ENCODE peak calls at places on chromosomes 6 and 20, in four cellular contexts. V is GM12865, X is uterus, N is adrenal gland. Z is an unnamed sample.

GRCh38 chr6:108557494-108558371 is 3.0 kb upstream of the FOXO3 start:
- DNase-seq in N (peak), V (peak), X (peak), Z (peak)

GRCh38 chr6:56772737-56773184 is 130.1 kb upstream of the DST start:
- DNase-seq in V (peak), N (peak), X (no peak), Z (no peak)

GRCh38 chr20:10696650-10697049 is 22.9 kb upstream of the JAG1 start:
- DNase-seq in X (no peak), N (no peak), V (peak), Z (peak)

GRCh38 chr20:48612335-48612734 is 215.5 kb downstream of the PREX1 start:
- DNase-seq in X (no peak), V (no peak), N (no peak), Z (no peak)

GRCh38 chr20:18091624-18092023 is 33.9 kb upstream of the OVOL2 start:
- DNase-seq in X (no peak), N (no peak), V (no peak), Z (no peak)

GRCh38 chr6:35063701-35064507 is 77.2 kb downstream of the TCP11 start:
- DNase-seq in N (no peak), X (no peak), V (no peak), Z (no peak)

GRCh38 chr20:57322476-57322875 is 7.1 kb upstream of the SPO11 start:
- DNase-seq in N (no peak), X (no peak), V (no peak), Z (no peak)

GRCh38 chr20:23161968-23162696 is 76.0 kb upstream of the CD93 start:
- DNase-seq in N (peak), X (peak), V (peak), Z (no peak)

GRCh38 chr6:87755697-87756671 is 54.0 kb upstream of the AKIRIN2 start:
- DNase-seq in N (no peak), V (peak), X (no peak), Z (no peak)

GRCh38 chr6:90355965-90356364 is 59.3 kb upstream of the BACH2 start:
- DNase-seq in N (no peak), V (no peak), X (no peak), Z (no peak)

GRCh38 chr6:151390276-151391020 is 911 bp downstream of the ZBTB2 start:
- DNase-seq in X (peak), N (peak), V (peak), Z (peak)

GRCh38 chr6:170111141-170111664 is 179.7 kb downstream of the DLL1 start:
- DNase-seq in X (peak), V (no peak), N (no peak), Z (no peak)

GRCh38 chr6:37324131-37325033 is 29.4 kb upstream of the RNF8 start:
- DNase-seq in X (no peak), V (no peak), N (no peak), Z (no peak)

GRCh38 chr6:140485740-140486467 is 1111.5 kb upstream of the CITED2 start:
- DNase-seq in V (peak), X (peak), N (peak), Z (no peak)

GRCh38 chr6:169592558-169592957 is 109.3 kb downstream of the WDR27 start:
- DNase-seq in N (no peak), X (no peak), V (no peak), Z (no peak)

GRCh38 chr6:112289039-112289566 is 34.7 kb upstream of the LAMA4 start:
- DNase-seq in V (no peak), N (peak), X (peak), Z (no peak)

GRCh38 chr20:17684077-17684888 is 2.2 kb upstream of the RRBP1 start:
- DNase-seq in V (no peak), N (no peak), X (no peak), Z (no peak)

GRCh38 chr20:62753626-62754025 is 42.6 kb upstream of the MRGBP start:
- DNase-seq in V (no peak), N (no peak), X (no peak), Z (no peak)

GRCh38 chr20:18692453-18692852 is 104.6 kb downstream of the DTD1 start:
- DNase-seq in V (no peak), N (peak), X (no peak), Z (no peak)

GRCh38 chr6:3990692-3991491 is 88.0 kb downstream of the FAM217A start:
- DNase-seq in V (peak), X (peak), N (peak), Z (peak)

GRCh38 chr6:8219352-8219943 is 117.1 kb upstream of the EEF1E1 start:
- DNase-seq in X (no peak), N (peak), V (peak), Z (peak)

GRCh38 chr6:79544939-79545450 is 7.8 kb upstream of the LCA5 start:
- DNase-seq in N (peak), V (peak), X (peak), Z (no peak)

GRCh38 chr6:79543886-79544285 is 6.7 kb upstream of the LCA5 start:
- DNase-seq in N (no peak), X (no peak), V (peak), Z (no peak)

GRCh38 chr6:79544299-79544927 is 7.2 kb upstream of the LCA5 start:
- DNase-seq in N (no peak), X (no peak), V (peak), Z (no peak)

GRCh38 chr6:79548310-79548709 is 11.1 kb upstream of the LCA5 start:
- DNase-seq in V (no peak), X (no peak), N (no peak), Z (no peak)

DNA sequence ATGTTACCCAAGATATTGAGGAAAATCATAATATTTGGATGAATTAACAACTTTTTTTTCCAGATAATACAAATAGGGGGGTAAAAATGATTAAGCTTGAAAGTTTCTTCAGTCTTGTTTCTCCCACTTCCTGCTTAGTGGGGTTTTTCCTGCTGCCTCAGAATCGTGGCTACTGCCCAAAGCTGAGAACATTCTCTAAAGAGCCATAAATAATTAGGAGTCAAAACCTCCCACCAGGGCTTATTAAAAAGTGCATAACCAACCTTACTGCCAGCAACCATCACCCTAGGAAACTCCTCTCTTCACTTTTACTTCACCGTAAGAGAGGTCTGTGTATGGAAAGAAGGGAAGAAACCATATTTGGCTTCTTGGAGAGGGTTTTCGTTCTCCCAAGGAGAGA is 9.0 kb upstream of the LCA5 start:
- DNase-seq in N (no peak), V (no peak), X (peak), Z (no peak)
- H3K4me3 ChIP-seq in N (no peak), V (no peak), X (no peak), Z (no peak)

DNA sequence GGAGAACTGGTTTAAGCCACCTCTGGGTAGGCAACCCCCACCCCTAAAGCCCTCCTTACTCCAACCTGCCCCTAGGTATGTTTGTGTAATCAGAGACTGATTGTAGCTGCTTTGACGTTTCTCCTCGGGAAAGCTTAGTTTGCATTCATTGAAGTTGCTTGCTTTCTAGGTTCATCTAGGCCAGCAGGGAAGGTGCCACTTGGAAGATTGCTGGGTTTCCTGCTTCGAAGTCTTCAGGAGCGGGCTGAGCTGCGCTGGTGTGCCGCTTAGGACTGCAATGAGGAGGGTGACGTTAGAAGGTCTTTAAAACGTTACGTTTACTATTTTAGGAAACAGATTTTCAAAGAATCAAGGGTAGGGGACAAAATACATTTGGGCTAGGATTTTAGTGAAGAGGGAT is 92.8 kb upstream of the PRDM1 start:
- DNase-seq in X (no peak), V (peak), N (no peak), Z (no peak)
- H3K4me3 ChIP-seq in X (peak), V (peak), N (no peak), Z (no peak)

GRCh38 chr6:33193619-33194018 is 1.4 kb upstream of the COL11A2 start:
- DNase-seq in X (no peak), N (no peak), V (no peak), Z (no peak)
- H3K4me3 ChIP-seq in X (no peak), N (no peak), V (no peak), Z (no peak)

GRCh38 chr20:33239418-33239817 is 3.6 kb downstream of the BPIFA1 start:
- DNase-seq in V (no peak), X (no peak), N (no peak), Z (no peak)

GRCh38 chr20:33239979-33240736 is 4.4 kb downstream of the BPIFA1 start:
- DNase-seq in V (no peak), N (no peak), X (no peak), Z (no peak)

GRCh38 chr20:33236351-33236750 is 555 bp downstream of the BPIFA1 start:
- DNase-seq in X (no peak), V (no peak), N (no peak), Z (no peak)

GRCh38 chr20:33235696-33236095 is at the start of gene BPIFA1:
- DNase-seq in X (no peak), N (no peak), V (no peak), Z (no peak)

GRCh38 chr20:33237989-33238388 is 2.2 kb downstream of the BPIFA1 start:
- DNase-seq in N (no peak), X (no peak), V (no peak), Z (no peak)
- H3K4me3 ChIP-seq in N (no peak), X (no peak), V (no peak), Z (no peak)

DNA sequence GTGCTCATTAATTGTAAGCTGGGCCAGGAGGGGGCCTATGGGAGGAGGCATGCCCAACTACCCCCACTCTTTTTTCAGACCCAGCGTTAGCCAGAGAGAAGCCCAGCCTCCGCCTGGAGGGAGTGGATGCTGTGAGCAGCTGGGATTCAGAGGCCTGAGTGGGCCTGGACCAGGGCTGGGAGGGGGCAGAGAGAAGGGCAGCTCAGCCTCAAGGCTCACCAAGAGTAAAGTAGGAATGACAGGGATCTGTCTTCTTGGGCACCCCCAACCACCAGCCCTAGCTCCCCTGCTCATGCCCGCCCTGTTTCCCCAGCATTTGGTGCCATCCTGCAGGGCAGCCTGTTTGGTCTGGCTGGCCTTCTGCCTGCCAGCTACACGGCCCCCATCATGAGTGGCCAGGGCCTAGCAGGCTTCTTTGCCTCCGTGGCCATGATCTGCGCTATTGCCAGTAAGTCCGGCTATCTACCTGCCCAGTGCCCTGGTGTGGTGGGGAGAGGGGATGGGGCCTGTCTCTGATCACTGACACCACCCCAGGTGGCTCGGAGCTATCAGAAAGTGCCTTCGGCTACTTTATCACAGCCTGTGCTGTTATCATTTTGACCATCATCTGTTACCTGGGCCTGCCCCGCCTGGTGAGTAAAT is 6.8 kb downstream of the SLC29A1 start:
- DNase-seq in N (peak), V (no peak), X (no peak), Z (no peak)
- H3K4me3 ChIP-seq in N (no peak), V (no peak), X (no peak), Z (no peak)

GRCh38 chr20:31877684-31878083 is 7.2 kb downstream of the TTLL9 start:
- DNase-seq in X (no peak), N (no peak), V (no peak), Z (no peak)

GRCh38 chr20:31881945-31882344 is 11.5 kb downstream of the TTLL9 start:
- DNase-seq in V (no peak), X (no peak), N (no peak), Z (no peak)

GRCh38 chr20:31883829-31884228 is 13.4 kb downstream of the TTLL9 start:
- DNase-seq in V (no peak), N (no peak), X (no peak), Z (no peak)

GRCh38 chr20:31879143-31879987 is 8.9 kb downstream of the TTLL9 start:
- DNase-seq in N (peak), V (peak), X (peak), Z (peak)
- H3K4me3 ChIP-seq in N (no peak), V (peak), X (peak), Z (peak)

GRCh38 chr6:158655569-158656450 is 6.0 kb downstream of the SYTL3 start:
- DNase-seq in X (no peak), N (no peak), V (no peak), Z (no peak)

GRCh38 chr6:158653577-158654354 is 3.9 kb downstream of the SYTL3 start:
- DNase-seq in V (peak), N (no peak), X (no peak), Z (peak)

GRCh38 chr6:158649289-158650143 is at the start of gene SYTL3:
- DNase-seq in N (peak), X (no peak), V (peak), Z (peak)

GRCh38 chr6:158654960-158655485 is 5.2 kb downstream of the SYTL3 start:
- DNase-seq in N (no peak), X (no peak), V (no peak), Z (no peak)

GRCh38 chr6:158654498-158654897 is 4.6 kb downstream of the SYTL3 start:
- DNase-seq in N (peak), X (peak), V (no peak), Z (no peak)
- H3K4me3 ChIP-seq in N (no peak), X (no peak), V (no peak), Z (no peak)

GRCh38 chr20:5041433-5041832 is 40.1 kb upstream of the SLC23A2 start:
- DNase-seq in V (no peak), N (no peak), X (no peak), Z (no peak)
- H3K4me3 ChIP-seq in V (no peak), N (no peak), X (no peak), Z (no peak)

GRCh38 chr20:41411458-41411857 is 44.8 kb upstream of the EMILIN3 start:
- DNase-seq in X (no peak), N (no peak), V (peak), Z (peak)

GRCh38 chr20:41415191-41415590 is 48.6 kb upstream of the EMILIN3 start:
- DNase-seq in N (no peak), X (no peak), V (no peak), Z (no peak)

GRCh38 chr20:41413169-41413568 is 46.6 kb upstream of the EMILIN3 start:
- DNase-seq in X (no peak), V (no peak), N (no peak), Z (no peak)

GRCh38 chr20:41408986-41409385 is 42.4 kb upstream of the EMILIN3 start:
- DNase-seq in V (no peak), N (no peak), X (no peak), Z (no peak)

DNA sequence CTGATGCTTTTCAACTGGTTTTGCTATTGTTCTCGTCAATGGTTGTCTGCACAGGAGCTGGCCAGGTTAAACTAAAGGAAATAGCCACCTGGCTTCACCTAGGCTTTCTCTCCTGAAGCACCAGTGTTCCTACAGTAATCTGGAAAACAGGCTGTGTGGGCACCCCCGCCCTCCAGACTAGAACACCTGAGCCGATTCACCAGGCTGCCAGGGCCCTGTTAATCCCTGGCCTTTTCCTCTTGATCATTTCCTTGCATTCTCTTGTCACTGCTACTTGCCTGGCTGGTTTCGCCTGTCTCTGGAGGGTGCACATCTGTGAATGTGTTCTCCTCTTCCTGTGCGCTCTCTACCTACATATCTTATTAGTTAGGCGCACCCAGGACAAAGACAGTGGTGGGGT is 45.7 kb upstream of the EMILIN3 start:
- DNase-seq in N (no peak), V (no peak), X (no peak), Z (no peak)
- H3K4me3 ChIP-seq in N (no peak), V (no peak), X (no peak), Z (no peak)

GRCh38 chr20:34979366-34980153 is 23.9 kb downstream of the MYH7B start:
- DNase-seq in X (no peak), N (no peak), V (no peak), Z (no peak)
- H3K4me3 ChIP-seq in X (no peak), N (no peak), V (no peak), Z (no peak)

Z was measured in Jurkat, Clone E6-1.